ENCODE peak calls at places on chromosomes 1 and 21, in nine cellular contexts. One of them, this sample, is unnamed.

GRCh38 chr1:221097479-221098281 is 218.4 kb downstream of the HLX start:
- DNase-seq in tibial artery: no peak
- DNase-seq in fibroblast of lung: peak
- DNase-seq in IMR-90: peak
- DNase-seq in cardiac fibroblast: peak
- DNase-seq in fibroblast of mammary gland: peak
- DNase-seq in hepatocyte: peak
- DNase-seq in GM23338: no peak
- DNase-seq in uterus: no peak
- DNase-seq in this sample: peak

GRCh38 chr1:19122668-19123067 is 87.4 kb downstream of the UBR4 start:
- DNase-seq in tibial artery: no peak
- DNase-seq in fibroblast of lung: peak
- DNase-seq in IMR-90: peak
- DNase-seq in cardiac fibroblast: peak
- DNase-seq in fibroblast of mammary gland: peak
- DNase-seq in hepatocyte: no peak
- DNase-seq in GM23338: no peak
- DNase-seq in uterus: no peak
- DNase-seq in this sample: no peak

GRCh38 chr1:226631229-226632000 is 82.9 kb downstream of the STUM start:
- DNase-seq in tibial artery: peak
- DNase-seq in fibroblast of lung: no peak
- DNase-seq in IMR-90: no peak
- DNase-seq in cardiac fibroblast: no peak
- DNase-seq in fibroblast of mammary gland: no peak
- DNase-seq in hepatocyte: no peak
- DNase-seq in GM23338: no peak
- DNase-seq in uterus: peak
- DNase-seq in this sample: no peak

GRCh38 chr21:37405629-37406028 is 39.1 kb downstream of the DYRK1A start:
- DNase-seq in tibial artery: no peak
- DNase-seq in fibroblast of lung: no peak
- DNase-seq in IMR-90: no peak
- DNase-seq in cardiac fibroblast: no peak
- DNase-seq in fibroblast of mammary gland: no peak
- DNase-seq in hepatocyte: no peak
- DNase-seq in GM23338: no peak
- DNase-seq in uterus: no peak
- DNase-seq in this sample: no peak

GRCh38 chr1:241518447-241519307 is 878 bp downstream of the FH start:
- DNase-seq in tibial artery: no peak
- DNase-seq in fibroblast of lung: peak
- DNase-seq in IMR-90: peak
- DNase-seq in cardiac fibroblast: peak
- DNase-seq in fibroblast of mammary gland: peak
- DNase-seq in hepatocyte: peak
- DNase-seq in GM23338: no peak
- DNase-seq in uterus: no peak
- DNase-seq in this sample: no peak

GRCh38 chr1:228228601-228229074 is 20.8 kb downstream of the OBSCN start:
- DNase-seq in tibial artery: no peak
- DNase-seq in fibroblast of lung: peak
- DNase-seq in IMR-90: peak
- DNase-seq in cardiac fibroblast: peak
- DNase-seq in fibroblast of mammary gland: peak
- DNase-seq in hepatocyte: no peak
- DNase-seq in GM23338: no peak
- DNase-seq in uterus: no peak
- DNase-seq in this sample: peak

GRCh38 chr1:178725603-178726517 is 816 bp downstream of the RALGPS2 start:
- DNase-seq in tibial artery: peak
- DNase-seq in fibroblast of lung: peak
- DNase-seq in IMR-90: peak
- DNase-seq in cardiac fibroblast: peak
- DNase-seq in fibroblast of mammary gland: peak
- DNase-seq in hepatocyte: peak
- DNase-seq in GM23338: peak
- DNase-seq in uterus: peak
- DNase-seq in this sample: no peak

GRCh38 chr21:41764558-41765392 is 2.1 kb downstream of the RIPK4 start:
- DNase-seq in tibial artery: no peak
- DNase-seq in fibroblast of lung: no peak
- DNase-seq in IMR-90: no peak
- DNase-seq in cardiac fibroblast: no peak
- DNase-seq in fibroblast of mammary gland: no peak
- DNase-seq in hepatocyte: peak
- DNase-seq in GM23338: no peak
- DNase-seq in uterus: no peak
- DNase-seq in this sample: no peak

GRCh38 chr21:20215959-20216358 is 782.2 kb upstream of the NCAM2 start:
- DNase-seq in tibial artery: no peak
- DNase-seq in fibroblast of lung: no peak
- DNase-seq in IMR-90: no peak
- DNase-seq in cardiac fibroblast: no peak
- DNase-seq in fibroblast of mammary gland: no peak
- DNase-seq in hepatocyte: no peak
- DNase-seq in GM23338: no peak
- DNase-seq in uterus: no peak
- DNase-seq in this sample: no peak

GRCh38 chr1:233721003-233721595 is 107.2 kb downstream of the KCNK1 start:
- DNase-seq in tibial artery: no peak
- DNase-seq in fibroblast of lung: no peak
- DNase-seq in IMR-90: no peak
- DNase-seq in cardiac fibroblast: no peak
- DNase-seq in fibroblast of mammary gland: no peak
- DNase-seq in hepatocyte: peak
- DNase-seq in GM23338: peak
- DNase-seq in uterus: no peak
- DNase-seq in this sample: no peak

GRCh38 chr1:29900727-29901126 is 664.4 kb downstream of the PTPRU start:
- DNase-seq in tibial artery: no peak
- DNase-seq in fibroblast of lung: no peak
- DNase-seq in IMR-90: no peak
- DNase-seq in cardiac fibroblast: no peak
- DNase-seq in fibroblast of mammary gland: no peak
- DNase-seq in hepatocyte: no peak
- DNase-seq in GM23338: no peak
- DNase-seq in uterus: no peak
- DNase-seq in this sample: no peak

GRCh38 chr21:17786219-17787181 is 32.7 kb downstream of the C21orf91 start:
- DNase-seq in tibial artery: no peak
- DNase-seq in fibroblast of lung: no peak
- DNase-seq in IMR-90: no peak
- DNase-seq in cardiac fibroblast: no peak
- DNase-seq in fibroblast of mammary gland: no peak
- DNase-seq in hepatocyte: no peak
- DNase-seq in GM23338: no peak
- DNase-seq in uterus: no peak
- DNase-seq in this sample: no peak

GRCh38 chr1:13697738-13698137 is 2.2 kb upstream of the PRDM2 start:
- DNase-seq in tibial artery: no peak
- DNase-seq in fibroblast of lung: no peak
- DNase-seq in IMR-90: no peak
- DNase-seq in cardiac fibroblast: peak
- DNase-seq in fibroblast of mammary gland: no peak
- DNase-seq in hepatocyte: no peak
- DNase-seq in GM23338: no peak
- DNase-seq in uterus: no peak
- DNase-seq in this sample: no peak

GRCh38 chr1:2111674-2112035 is 61.4 kb downstream of the PRKCZ start:
- DNase-seq in tibial artery: no peak
- DNase-seq in fibroblast of lung: no peak
- DNase-seq in IMR-90: no peak
- DNase-seq in cardiac fibroblast: no peak
- DNase-seq in fibroblast of mammary gland: no peak
- DNase-seq in hepatocyte: no peak
- DNase-seq in GM23338: no peak
- DNase-seq in uterus: no peak
- DNase-seq in this sample: no peak

DNA sequence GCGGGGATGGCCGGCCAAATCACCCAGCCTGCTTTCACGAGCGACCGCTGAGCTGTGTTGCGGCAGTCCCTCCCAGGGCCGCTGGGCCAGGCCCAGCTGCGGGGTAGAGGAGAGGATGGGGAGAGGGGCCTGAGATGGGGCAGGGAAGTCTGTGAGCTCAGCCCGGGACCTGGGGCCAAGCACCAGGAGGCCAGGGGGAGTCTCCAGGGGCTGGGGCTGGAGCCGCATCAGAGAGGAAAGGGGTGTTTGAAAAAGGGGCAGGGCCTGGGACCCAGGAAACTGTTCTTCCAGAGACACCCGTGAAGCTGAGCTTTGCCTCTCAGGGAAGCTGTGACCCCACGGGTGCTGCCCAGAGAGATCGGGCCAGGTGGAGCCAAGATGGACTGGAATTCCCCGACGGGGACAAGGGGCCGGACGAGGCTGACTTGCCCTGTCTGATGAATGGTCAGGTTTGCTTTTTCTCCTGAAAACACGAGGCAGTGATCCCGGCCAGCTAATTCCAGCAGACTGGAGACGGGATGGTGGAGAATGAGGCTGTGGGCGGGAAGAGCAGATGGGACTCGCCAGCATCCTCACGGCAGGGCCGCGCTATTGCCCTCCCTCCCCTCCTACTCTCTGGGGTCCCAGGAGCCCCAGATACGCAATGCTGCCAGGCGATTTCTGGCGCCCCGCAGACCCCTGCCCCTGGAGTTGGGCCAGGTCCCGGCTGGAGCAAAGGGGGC is 40.3 kb upstream of the COL18A1 start:
- DNase-seq in tibial artery: peak
- DNase-seq in fibroblast of lung: peak
- DNase-seq in IMR-90: peak
- DNase-seq in cardiac fibroblast: peak
- DNase-seq in fibroblast of mammary gland: peak
- DNase-seq in hepatocyte: no peak
- DNase-seq in GM23338: no peak
- DNase-seq in uterus: peak
- DNase-seq in this sample: peak
- TF ChIP-seq CTCF in tibial artery: no peak
- TF ChIP-seq CTCF in fibroblast of lung: no peak
- TF ChIP-seq CTCF in IMR-90: no peak
- TF ChIP-seq CTCF in cardiac fibroblast: no peak
- TF ChIP-seq CTCF in fibroblast of mammary gland: no peak
- TF ChIP-seq CTCF in hepatocyte: no peak
- TF ChIP-seq CTCF in GM23338: no peak
- TF ChIP-seq CTCF in uterus: no peak
- TF ChIP-seq CTCF in this sample: no peak

GRCh38 chr1:172447641-172448040 is 3.8 kb upstream of the PIGC start:
- DNase-seq in tibial artery: no peak
- DNase-seq in fibroblast of lung: no peak
- DNase-seq in IMR-90: no peak
- DNase-seq in cardiac fibroblast: peak
- DNase-seq in fibroblast of mammary gland: no peak
- DNase-seq in hepatocyte: no peak
- DNase-seq in GM23338: no peak
- DNase-seq in uterus: no peak
- DNase-seq in this sample: no peak

GRCh38 chr1:172442843-172443565 is 865 bp downstream of the PIGC start:
- DNase-seq in tibial artery: no peak
- DNase-seq in fibroblast of lung: no peak
- DNase-seq in IMR-90: no peak
- DNase-seq in cardiac fibroblast: no peak
- DNase-seq in fibroblast of mammary gland: no peak
- DNase-seq in hepatocyte: no peak
- DNase-seq in GM23338: no peak
- DNase-seq in uterus: no peak
- DNase-seq in this sample: no peak

GRCh38 chr1:172446547-172446946 is 2.7 kb upstream of the PIGC start:
- DNase-seq in tibial artery: no peak
- DNase-seq in fibroblast of lung: no peak
- DNase-seq in IMR-90: no peak
- DNase-seq in cardiac fibroblast: no peak
- DNase-seq in fibroblast of mammary gland: no peak
- DNase-seq in hepatocyte: no peak
- DNase-seq in GM23338: no peak
- DNase-seq in uterus: no peak
- DNase-seq in this sample: no peak

GRCh38 chr1:172443666-172444453 is at the start of gene PIGC:
- DNase-seq in tibial artery: peak
- DNase-seq in fibroblast of lung: peak
- DNase-seq in IMR-90: peak
- DNase-seq in cardiac fibroblast: peak
- DNase-seq in fibroblast of mammary gland: peak
- DNase-seq in hepatocyte: peak
- DNase-seq in GM23338: peak
- DNase-seq in uterus: peak
- DNase-seq in this sample: peak

GRCh38 chr1:172442404-172442803 is 1.5 kb downstream of the PIGC start:
- DNase-seq in tibial artery: no peak
- DNase-seq in fibroblast of lung: peak
- DNase-seq in IMR-90: no peak
- DNase-seq in cardiac fibroblast: peak
- DNase-seq in fibroblast of mammary gland: no peak
- DNase-seq in hepatocyte: no peak
- DNase-seq in GM23338: no peak
- DNase-seq in uterus: no peak
- DNase-seq in this sample: no peak
- H3K4me3 ChIP-seq in tibial artery: no peak
- H3K4me3 ChIP-seq in fibroblast of lung: no peak
- H3K4me3 ChIP-seq in IMR-90: no peak
- H3K4me3 ChIP-seq in cardiac fibroblast: no peak
- H3K4me3 ChIP-seq in fibroblast of mammary gland: no peak
- H3K4me3 ChIP-seq in hepatocyte: no peak
- H3K4me3 ChIP-seq in GM23338: no peak
- H3K4me3 ChIP-seq in uterus: no peak
- H3K4me3 ChIP-seq in this sample: no peak

DNA sequence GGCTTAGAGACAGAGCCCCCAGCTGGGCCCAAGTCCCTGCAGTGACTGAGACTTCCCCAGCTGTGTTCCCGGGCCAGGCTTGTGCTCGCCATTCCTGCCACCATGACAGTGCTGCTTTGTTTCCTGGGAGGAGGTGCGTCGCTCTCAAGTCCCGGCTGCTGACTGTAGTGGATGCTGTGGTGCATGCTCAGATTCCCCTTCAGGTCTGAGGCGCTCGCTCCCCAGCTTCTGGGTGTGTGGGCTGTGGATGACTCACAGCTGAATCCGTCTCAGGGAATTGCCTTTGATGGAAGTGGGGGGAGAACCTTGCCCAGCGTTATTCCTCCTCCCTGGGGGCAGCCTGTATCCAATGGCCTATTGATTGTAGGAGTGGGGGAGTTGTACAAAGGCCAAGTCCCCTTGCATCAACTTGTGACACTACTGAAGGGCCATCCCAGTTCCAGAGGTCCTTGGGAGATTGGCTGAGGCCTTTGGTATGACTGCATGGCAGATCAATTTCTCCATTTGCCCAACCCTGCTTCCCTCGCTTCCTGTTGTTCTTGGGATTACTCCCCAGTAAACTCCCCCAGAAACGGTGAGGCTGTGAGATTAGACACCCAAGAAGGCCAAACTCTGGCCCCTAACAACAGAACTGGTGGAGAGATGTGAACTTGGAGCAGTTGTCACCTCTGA is 17.8 kb upstream of the POU3F1 start:
- DNase-seq in tibial artery: no peak
- DNase-seq in fibroblast of lung: peak
- DNase-seq in IMR-90: peak
- DNase-seq in cardiac fibroblast: peak
- DNase-seq in fibroblast of mammary gland: peak
- DNase-seq in hepatocyte: no peak
- DNase-seq in GM23338: peak
- DNase-seq in uterus: no peak
- DNase-seq in this sample: no peak
- TF ChIP-seq CTCF in tibial artery: no peak
- TF ChIP-seq CTCF in fibroblast of lung: no peak
- TF ChIP-seq CTCF in IMR-90: no peak
- TF ChIP-seq CTCF in cardiac fibroblast: no peak
- TF ChIP-seq CTCF in fibroblast of mammary gland: no peak
- TF ChIP-seq CTCF in hepatocyte: no peak
- TF ChIP-seq CTCF in GM23338: no peak
- TF ChIP-seq CTCF in uterus: no peak
- TF ChIP-seq CTCF in this sample: no peak

GRCh38 chr1:3717715-3718601 is 34.3 kb upstream of the CCDC27 start:
- DNase-seq in tibial artery: no peak
- DNase-seq in fibroblast of lung: no peak
- DNase-seq in IMR-90: no peak
- DNase-seq in cardiac fibroblast: no peak
- DNase-seq in fibroblast of mammary gland: no peak
- DNase-seq in hepatocyte: peak
- DNase-seq in GM23338: peak
- DNase-seq in uterus: no peak
- DNase-seq in this sample: no peak
- H3K4me3 ChIP-seq in tibial artery: no peak
- H3K4me3 ChIP-seq in fibroblast of lung: no peak
- H3K4me3 ChIP-seq in IMR-90: no peak
- H3K4me3 ChIP-seq in cardiac fibroblast: no peak
- H3K4me3 ChIP-seq in fibroblast of mammary gland: no peak
- H3K4me3 ChIP-seq in hepatocyte: no peak
- H3K4me3 ChIP-seq in GM23338: peak
- H3K4me3 ChIP-seq in uterus: no peak
- H3K4me3 ChIP-seq in this sample: no peak